ENCODE peak calls at places on chromosomes 3 and 15, in eight cellular contexts. P, R, Y, A, Z, C, V and T are unnamed samples.

GRCh38 chr3:46396129-46396528 is 10.7 kb downstream of the CCR5AS start:
- DNase-seq in C (no peak), A (no peak), P (no peak), Z (no peak), Y (no peak), R (no peak), V (no peak), T (no peak)

GRCh38 chr3:173983353-173983752 is 585.8 kb downstream of the NLGN1 start:
- DNase-seq in R (no peak), A (no peak), V (no peak), C (no peak), Z (no peak), P (no peak), Y (no peak), T (no peak)

GRCh38 chr15:79113831-79114230 is 23.3 kb upstream of the RASGRF1 start:
- DNase-seq in V (no peak), A (no peak), Z (no peak), C (no peak), Y (no peak), P (no peak), R (no peak), T (no peak)

GRCh38 chr3:138197058-138197457 is 10.0 kb downstream of the ARMC8 start:
- DNase-seq in P (no peak), Y (no peak), C (no peak), A (no peak), Z (no peak), R (no peak), V (no peak), T (no peak)

GRCh38 chr15:33621156-33621555 is 310.4 kb downstream of the RYR3 start:
- DNase-seq in R (no peak), P (no peak), V (no peak), C (no peak), Z (no peak), A (no peak), Y (no peak), T (no peak)

GRCh38 chr15:70362911-70363310 is 265.2 kb upstream of the TLE3 start:
- DNase-seq in Z (no peak), P (no peak), R (peak), Y (peak), A (peak), C (no peak), V (peak), T (peak)

GRCh38 chr3:61925721-61926120 is 364.4 kb downstream of the PTPRG start:
- DNase-seq in Z (no peak), V (no peak), R (no peak), Y (no peak), A (no peak), P (no peak), C (no peak), T (no peak)

GRCh38 chr3:37668831-37669610 is 192.7 kb upstream of the CTDSPL start:
- DNase-seq in Z (no peak), P (no peak), C (no peak), R (peak), Y (peak), V (no peak), A (no peak), T (no peak)

GRCh38 chr15:35911052-35911780 is 365.3 kb upstream of the DPH6 start:
- DNase-seq in V (no peak), Z (no peak), P (no peak), Y (peak), A (no peak), R (no peak), C (no peak), T (no peak)

GRCh38 chr3:190865419-190865818 is 2.9 kb upstream of the GMNC start:
- DNase-seq in A (no peak), C (no peak), Z (no peak), Y (no peak), V (no peak), P (no peak), R (no peak), T (no peak)